ENCODE peak calls at places on chromosomes 4 and X, in four cellular contexts. N is K562, Q is HepG2, E is GM12878. M is an unnamed sample.

GRCh38 chr4:113094802-113095201 is 45.3 kb downstream of the ANK2 start:
- DNase-seq in E (no peak), Q (no peak), N (peak), M (no peak)

GRCh38 chrX:108740299-108740774 is 4.0 kb upstream of the IRS4 start:
- DNase-seq in N (no peak), Q (no peak), E (no peak), M (no peak)

GRCh38 chrX:130435937-130436336 is 34.1 kb downstream of the RBMX2 start:
- DNase-seq in N (no peak), Q (no peak), E (no peak), M (no peak)

GRCh38 chr4:152448038-152448437 is 87.9 kb downstream of the FBXW7 start:
- DNase-seq in E (no peak), N (no peak), Q (no peak), M (no peak)

GRCh38 chr4:145278341-145279121 is 98.1 kb upstream of the OTUD4 start:
- DNase-seq in Q (no peak), E (no peak), N (peak), M (no peak)

GRCh38 chr4:128574706-128575105 is 234.8 kb upstream of the JADE1 start:
- DNase-seq in Q (peak), N (peak), E (peak), M (peak)

GRCh38 chr4:75973770-75974169 is 17.0 kb downstream of the SDAD1 start:
- DNase-seq in E (no peak), Q (no peak), N (no peak), M (no peak)

GRCh38 chrX:154436597-154437397 is at the start of gene GDI1:
- DNase-seq in Q (no peak), E (no peak), N (peak), M (no peak)

GRCh38 chr4:147828361-147828760 is 96.5 kb downstream of the ARHGAP10 start:
- DNase-seq in Q (no peak), N (no peak), E (no peak), M (no peak)

GRCh38 chr4:53786632-53787031 is 195.3 kb upstream of the LNX1 start:
- DNase-seq in N (no peak), Q (no peak), E (no peak), M (no peak)

GRCh38 chrX:140767646-140768045 is 58.1 kb downstream of the LINC00632 start:
- DNase-seq in N (no peak), E (no peak), Q (no peak), M (no peak)

GRCh38 chrX:40097492-40098263 is at the start of gene BCOR:
- DNase-seq in N (peak), E (no peak), Q (no peak), M (peak)

GRCh38 chr4:123750044-123750443 is 353.4 kb downstream of the SPRY1 start:
- DNase-seq in E (no peak), N (no peak), Q (peak), M (peak)

GRCh38 chrX:47697171-47697570 is 38.2 kb upstream of the UXT start:
- DNase-seq in N (no peak), Q (no peak), E (no peak), M (no peak)

GRCh38 chrX:119672252-119672825 is 20.6 kb downstream of the SEPTIN6 start:
- DNase-seq in N (no peak), E (no peak), Q (peak), M (no peak)

GRCh38 chr4:143185253-143186107 is 763 bp downstream of the USP38 start:
- DNase-seq in Q (peak), N (no peak), E (no peak), M (no peak)

GRCh38 chr4:1464581-1465171 is 58.4 kb upstream of the NKX1-1 start:
- DNase-seq in Q (no peak), E (no peak), N (no peak), M (no peak)

GRCh38 chr4:127630152-127630551 is 2.6 kb upstream of the INTU start:
- DNase-seq in E (no peak), Q (no peak), N (no peak), M (no peak)

GRCh38 chrX:124341361-124342132 is 4.8 kb upstream of the SH2D1A start:
- DNase-seq in E (no peak), N (peak), Q (no peak), M (no peak)

GRCh38 chrX:124338733-124339514 is 6.5 kb downstream of the TEX13D start:
- DNase-seq in N (no peak), Q (no peak), E (no peak), M (no peak)

GRCh38 chrX:124335598-124335997 is 3.1 kb downstream of the TEX13D start:
- DNase-seq in N (no peak), E (no peak), Q (no peak), M (no peak)

GRCh38 chrX:124333862-124334261 is 1.4 kb downstream of the TEX13D start:
- DNase-seq in Q (no peak), E (no peak), N (no peak), M (no peak)

GRCh38 chrX:124337916-124338315 is 5.5 kb downstream of the TEX13D start:
- DNase-seq in N (no peak), E (no peak), Q (no peak), M (no peak)
- TF ChIP-seq BRCA1 in N (no peak), E (no peak), Q (no peak), M (no peak)

GRCh38 chr4:181905708-181906107 is 337.5 kb upstream of the TENM3 start:
- DNase-seq in N (no peak), Q (no peak), E (no peak), M (no peak)
- TF ChIP-seq BRCA1 in N (no peak), Q (no peak), E (no peak), M (no peak)

DNA sequence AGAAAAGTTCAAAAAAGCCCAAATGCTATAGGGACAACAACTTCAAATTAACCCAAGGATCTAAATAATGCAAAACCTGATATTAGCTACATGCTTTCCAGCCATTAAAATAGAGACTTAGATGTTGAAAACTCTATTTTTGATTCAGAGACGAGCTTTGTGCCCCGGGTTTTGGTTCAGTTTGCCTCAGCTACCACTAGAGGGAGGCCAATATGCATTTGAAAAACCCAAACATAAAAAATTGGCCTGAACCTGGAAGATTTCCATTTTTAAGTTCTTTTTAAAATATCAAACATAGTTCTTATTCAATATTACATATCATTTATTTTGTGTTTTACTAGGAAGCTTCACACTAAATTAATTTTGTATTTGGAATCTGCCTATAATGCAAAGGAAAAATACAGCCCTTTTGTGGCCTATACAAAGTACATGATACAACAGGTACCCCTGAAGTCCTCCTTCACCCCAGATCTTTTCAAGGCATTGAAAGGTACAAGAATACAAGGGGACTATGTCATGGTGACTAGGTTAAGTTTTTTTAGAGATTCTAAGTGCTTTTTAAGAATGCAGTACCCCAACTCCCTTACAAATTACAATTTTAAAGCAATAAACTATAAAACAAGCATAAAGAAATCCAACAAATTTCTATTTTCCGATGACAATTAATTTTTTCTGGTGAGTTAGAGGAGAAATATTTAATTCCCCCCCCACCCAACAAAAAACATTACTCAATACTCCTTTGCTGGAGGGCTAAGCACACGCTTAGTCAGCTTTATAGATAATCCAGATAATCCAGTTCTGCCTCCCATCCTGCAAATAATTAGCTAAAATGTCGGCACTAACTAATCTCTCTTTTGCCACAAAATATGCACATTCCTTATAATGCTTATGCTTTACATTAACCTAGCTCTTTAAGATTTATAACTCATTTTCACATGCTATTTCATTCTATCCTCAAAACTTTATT is 97.7 kb upstream of the PTPN13 start:
- DNase-seq in N (peak), Q (no peak), E (no peak), M (no peak)
- TF ChIP-seq BRCA1 in N (no peak), Q (no peak), E (no peak), M (no peak)

DNA sequence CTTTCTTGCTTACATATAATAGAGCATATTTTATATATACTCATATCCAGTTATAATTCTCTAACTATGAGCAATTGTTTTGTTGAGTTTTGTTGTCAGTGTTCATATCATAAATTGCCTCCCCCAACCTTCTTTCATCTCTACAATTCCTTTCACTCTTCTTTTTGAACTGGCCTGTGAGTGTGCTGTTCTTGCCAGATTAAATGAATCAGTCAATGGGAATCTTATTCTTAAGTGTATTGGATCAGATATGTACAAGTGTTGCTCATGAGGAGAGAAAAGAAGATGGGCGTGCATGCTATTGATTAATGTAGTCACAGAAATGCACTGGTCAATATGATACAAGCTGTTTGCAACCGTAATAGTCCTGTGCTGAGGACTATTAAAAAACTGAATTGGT is 728.1 kb upstream of the MAGEB2 start:
- DNase-seq in E (no peak), N (no peak), Q (no peak), M (no peak)
- TF ChIP-seq BRCA1 in E (no peak), N (no peak), Q (no peak), M (no peak)

GRCh38 chr4:95248713-95249401 is 299.9 kb downstream of the UNC5C start:
- DNase-seq in E (no peak), Q (peak), N (peak), M (no peak)
- TF ChIP-seq BRCA1 in E (no peak), Q (no peak), N (no peak), M (no peak)

GRCh38 chrX:150127216-150127615 is 188.9 kb upstream of the EOLA2 start:
- DNase-seq in E (no peak), Q (no peak), N (no peak), M (no peak)
- TF ChIP-seq BRCA1 in E (no peak), Q (no peak), N (no peak), M (no peak)

GRCh38 chr4:68272860-68273259 is 27.4 kb upstream of the TMPRSS11B start:
- DNase-seq in N (no peak), E (no peak), Q (no peak), M (no peak)
- TF ChIP-seq BRCA1 in N (no peak), E (no peak), Q (no peak), M (no peak)

M was measured in H1.